ENCODE peak calls at places on chromosomes 16 and 17, in seven cellular contexts. U, A, C, R, V, M and B are unnamed samples.

GRCh38 chr17:56929362-56929969 is 15.6 kb upstream of the TRIM25 start:
- DNase-seq in U (no peak), A (no peak), C (peak), R (no peak), V (no peak), M (no peak), B (no peak)

GRCh38 chr16:69471121-69471520 is 46.7 kb downstream of the CYB5B start:
- DNase-seq in U (no peak), A (no peak), C (no peak), R (no peak), V (no peak), M (no peak), B (no peak)

GRCh38 chr17:5912927-5913565 is 157.1 kb upstream of the WSCD1 start:
- DNase-seq in U (no peak), A (no peak), C (no peak), R (no peak), V (no peak), M (no peak), B (no peak)

GRCh38 chr16:14003119-14003570 is 68.0 kb upstream of the MRTFB start:
- DNase-seq in U (peak), A (peak), C (peak), R (peak), V (peak), M (peak), B (peak)

GRCh38 chr16:15034266-15035162 is 21.4 kb downstream of the NTAN1 start:
- DNase-seq in U (no peak), A (no peak), C (no peak), R (no peak), V (no peak), M (no peak), B (no peak)

GRCh38 chr17:45828171-45829133 is 16.2 kb upstream of the SPPL2C start:
- DNase-seq in U (no peak), A (no peak), C (no peak), R (no peak), V (no peak), M (no peak), B (no peak)

GRCh38 chr16:1152123-1152638 is 725 bp upstream of the CACNA1H start:
- DNase-seq in U (no peak), A (no peak), C (peak), R (no peak), V (peak), M (no peak), B (peak)

GRCh38 chr16:84069540-84069939 is 26.9 kb upstream of the SLC38A8 start:
- DNase-seq in U (no peak), A (no peak), C (no peak), R (no peak), V (no peak), M (no peak), B (no peak)

GRCh38 chr17:71409712-71410111 is 711.1 kb upstream of the SOX9 start:
- DNase-seq in U (no peak), A (peak), C (no peak), R (peak), V (no peak), M (no peak), B (no peak)

GRCh38 chr17:2909164-2909852 is 113.1 kb downstream of the RAP1GAP2 start:
- DNase-seq in U (no peak), A (no peak), C (no peak), R (no peak), V (no peak), M (no peak), B (no peak)

GRCh38 chr17:55436224-55437164 is 14.9 kb upstream of the MMD start:
- DNase-seq in U (no peak), A (no peak), C (no peak), R (no peak), V (no peak), M (peak), B (no peak)

GRCh38 chr17:38538906-38539305 is 66.8 kb downstream of the SRCIN1 start:
- DNase-seq in U (no peak), A (no peak), C (no peak), R (no peak), V (no peak), M (no peak), B (no peak)

DNA sequence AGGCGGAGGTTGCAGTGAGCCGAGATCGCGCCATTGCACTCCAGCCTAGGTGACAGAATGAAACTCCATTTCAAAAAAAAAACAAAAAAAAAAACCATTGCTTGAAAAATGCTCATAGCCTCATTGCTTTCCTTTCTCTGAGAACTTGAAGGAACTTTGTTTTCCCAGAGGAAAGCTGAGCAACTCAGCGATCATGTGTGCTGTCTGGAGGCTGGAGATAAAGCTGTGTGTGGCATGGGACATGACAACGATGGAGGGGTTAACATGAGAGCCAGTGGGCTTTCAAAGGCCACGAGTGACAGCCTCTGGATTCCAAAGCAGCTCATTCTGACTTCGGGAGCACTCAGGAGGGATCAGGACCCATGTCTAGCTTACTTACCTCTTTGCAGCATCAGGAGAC is 21.6 kb upstream of the QRICH2 start:
- DNase-seq in U (no peak), A (no peak), C (no peak), R (no peak), V (no peak), M (no peak), B (no peak)
- H2AK5ac ChIP-seq in U (no peak), A (no peak), C (no peak), R (no peak), V (no peak), M (no peak), B (no peak)

GRCh38 chr16:4685292-4685691 is 8.1 kb upstream of the NUDT16L1 start:
- DNase-seq in U (no peak), A (no peak), C (no peak), R (no peak), V (no peak), M (no peak), B (no peak)
- H2AK5ac ChIP-seq in U (no peak), A (no peak), C (no peak), R (no peak), V (no peak), M (no peak), B (no peak)

GRCh38 chr16:56641166-56641565 is 2.7 kb downstream of the MT1A start:
- DNase-seq in U (no peak), A (no peak), C (no peak), R (no peak), V (no peak), M (peak), B (no peak)
- H2AK5ac ChIP-seq in U (no peak), A (no peak), C (no peak), R (no peak), V (no peak), M (no peak), B (no peak)

DNA sequence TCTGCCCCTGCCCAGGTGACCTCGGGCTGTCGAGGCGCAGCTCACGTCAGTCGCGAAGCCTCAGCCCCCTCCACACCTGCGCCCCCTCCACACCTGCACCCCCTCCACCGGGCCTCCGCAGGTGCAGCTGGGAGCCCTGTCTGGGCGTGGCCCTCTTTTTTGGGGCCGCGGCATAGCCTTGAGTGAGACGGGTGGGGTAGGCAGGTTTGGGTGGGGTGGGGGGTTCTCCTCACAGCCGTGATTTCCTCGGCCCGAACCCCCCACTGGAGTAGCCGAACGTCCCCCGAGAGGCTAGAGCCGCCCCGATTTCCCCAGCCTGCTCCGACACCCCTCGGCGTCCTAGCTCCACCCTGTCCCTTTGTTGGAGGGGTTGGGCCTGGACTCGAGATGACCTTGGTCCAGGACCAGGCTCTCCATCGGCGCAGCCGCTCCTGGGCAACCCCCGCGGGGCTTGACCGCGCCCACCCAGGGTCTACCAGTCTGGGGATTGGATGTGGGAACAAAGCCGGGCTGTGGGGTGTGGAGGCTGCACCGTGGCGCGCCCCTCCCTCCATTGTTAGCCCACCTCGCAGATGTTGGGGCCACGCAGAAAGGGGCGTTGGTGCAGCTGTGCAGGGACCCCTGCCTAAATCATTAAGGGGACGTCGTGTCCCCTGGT is 627 bp downstream of the TUBB3 start:
- DNase-seq in U (no peak), A (no peak), C (peak), R (peak), V (peak), M (no peak), B (peak)
- H2AK5ac ChIP-seq in U (no peak), A (peak), C (no peak), R (no peak), V (no peak), M (peak), B (peak)

GRCh38 chr17:80783971-80784370 is 207.7 kb upstream of the CHMP6 start:
- DNase-seq in U (no peak), A (no peak), C (no peak), R (no peak), V (no peak), M (no peak), B (no peak)
- H2AK5ac ChIP-seq in U (no peak), A (peak), C (no peak), R (no peak), V (no peak), M (no peak), B (no peak)

DNA sequence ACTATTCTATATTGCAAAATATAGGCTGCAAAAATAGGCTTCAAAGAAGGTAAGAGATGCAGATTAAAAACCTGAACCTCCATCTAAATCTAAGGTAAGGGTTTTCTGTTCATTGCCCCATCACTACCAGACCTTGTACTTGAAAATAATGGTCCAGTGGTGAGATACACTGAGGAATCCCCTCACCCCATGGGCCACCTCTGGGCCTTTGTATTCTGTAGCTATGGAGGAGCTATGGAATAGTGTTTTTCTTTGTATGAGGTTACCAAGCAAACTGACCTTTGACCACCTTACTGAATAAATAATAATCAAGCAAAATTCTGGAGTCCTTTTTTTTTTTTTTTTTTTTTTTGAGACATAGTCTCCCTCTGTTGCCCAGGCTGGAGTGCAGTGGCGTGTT is 4.8 kb upstream of the UBE2Z start:
- DNase-seq in U (no peak), A (no peak), C (no peak), R (no peak), V (no peak), M (no peak), B (no peak)
- H2AK5ac ChIP-seq in U (no peak), A (no peak), C (no peak), R (no peak), V (no peak), M (no peak), B (no peak)

GRCh38 chr16:72311426-72311825 is 139.5 kb upstream of the PMFBP1 start:
- DNase-seq in U (no peak), A (peak), C (peak), R (peak), V (no peak), M (no peak), B (no peak)

GRCh38 chr16:72313903-72314302 is 141.9 kb upstream of the PMFBP1 start:
- DNase-seq in U (no peak), A (no peak), C (no peak), R (peak), V (no peak), M (no peak), B (no peak)

GRCh38 chr16:72308396-72308795 is 136.4 kb upstream of the PMFBP1 start:
- DNase-seq in U (no peak), A (no peak), C (no peak), R (no peak), V (no peak), M (no peak), B (no peak)

GRCh38 chr16:72309001-72309400 is 137.0 kb upstream of the PMFBP1 start:
- DNase-seq in U (no peak), A (no peak), C (no peak), R (no peak), V (no peak), M (no peak), B (no peak)

GRCh38 chr16:72312862-72313261 is 140.9 kb upstream of the PMFBP1 start:
- DNase-seq in U (no peak), A (peak), C (no peak), R (no peak), V (no peak), M (no peak), B (no peak)
- H2AK5ac ChIP-seq in U (no peak), A (no peak), C (no peak), R (no peak), V (no peak), M (no peak), B (no peak)

GRCh38 chr17:36628576-36628975 is 27.2 kb downstream of the MRM1 start:
- DNase-seq in U (no peak), A (no peak), C (no peak), R (no peak), V (no peak), M (no peak), B (no peak)
- H2AK5ac ChIP-seq in U (no peak), A (no peak), C (no peak), R (no peak), V (no peak), M (no peak), B (no peak)